ENCODE peak calls at places on chromosomes 13 and 19, in eight cellular contexts. E, B, I, K, J, F, D and S are unnamed samples.

GRCh38 chr13:101149735-101150380 is 266.4 kb downstream of the NALCN start:
- DNase-seq in E (no peak), B (no peak), I (no peak), K (peak), J (no peak), F (no peak), D (no peak), S (no peak)

GRCh38 chr19:32691291-32691951 is at the start of gene NUDT19:
- DNase-seq in E (peak), B (peak), I (peak), K (peak), J (peak), F (peak), D (peak), S (peak)

GRCh38 chr13:73874460-73874859 is 259.7 kb downstream of the KLF12 start:
- DNase-seq in E (no peak), B (no peak), I (no peak), K (no peak), J (no peak), F (no peak), D (no peak), S (no peak)

GRCh38 chr13:32585625-32586021 is 629 bp upstream of the PDS5B start:
- DNase-seq in E (no peak), B (no peak), I (no peak), K (no peak), J (peak), F (no peak), D (no peak), S (no peak)

GRCh38 chr13:73522937-73523336 is 464.1 kb downstream of the KLF5 start:
- DNase-seq in E (no peak), B (no peak), I (no peak), K (peak), J (no peak), F (no peak), D (no peak), S (no peak)

GRCh38 chr19:50567052-50567841 is 988 bp downstream of the LRRC4B start:
- DNase-seq in E (no peak), B (no peak), I (no peak), K (no peak), J (no peak), F (no peak), D (no peak), S (no peak)

GRCh38 chr13:19836472-19836871 is 27.0 kb downstream of the ZMYM5 start:
- DNase-seq in E (no peak), B (no peak), I (no peak), K (no peak), J (no peak), F (no peak), D (no peak), S (no peak)

GRCh38 chr19:8487137-8487851 is 15.1 kb downstream of the PRAM1 start:
- DNase-seq in E (no peak), B (peak), I (no peak), K (no peak), J (no peak), F (no peak), D (peak), S (peak)

GRCh38 chr19:44741841-44742352 is 6.6 kb upstream of the BCL3 start:
- DNase-seq in E (peak), B (no peak), I (peak), K (no peak), J (no peak), F (no peak), D (no peak), S (no peak)

GRCh38 chr19:1862424-1863307 is 713 bp downstream of the KLF16 start:
- DNase-seq in E (no peak), B (peak), I (peak), K (peak), J (peak), F (no peak), D (peak), S (peak)

GRCh38 chr19:5131031-5131865 is 162.3 kb downstream of the KDM4B start:
- DNase-seq in E (no peak), B (no peak), I (no peak), K (peak), J (peak), F (no peak), D (no peak), S (no peak)

GRCh38 chr13:62432295-62432694 is 1016.6 kb upstream of the PCDH20 start:
- DNase-seq in E (no peak), B (no peak), I (no peak), K (no peak), J (no peak), F (no peak), D (no peak), S (no peak)

GRCh38 chr13:109175666-109176065 is 546.3 kb downstream of the MYO16 start:
- DNase-seq in E (no peak), B (no peak), I (no peak), K (no peak), J (no peak), F (no peak), D (no peak), S (no peak)

GRCh38 chr13:89457977-89458376 is 1786.8 kb downstream of the SLITRK5 start:
- DNase-seq in E (no peak), B (no peak), I (peak), K (no peak), J (no peak), F (no peak), D (no peak), S (no peak)

GRCh38 chr13:102127153-102127552 is 274.7 kb downstream of the FGF14 start:
- DNase-seq in E (no peak), B (no peak), I (no peak), K (no peak), J (no peak), F (no peak), D (no peak), S (no peak)

GRCh38 chr19:33298146-33298911 is 4.0 kb downstream of the CEBPA start:
- DNase-seq in E (no peak), B (no peak), I (no peak), K (no peak), J (no peak), F (no peak), D (no peak), S (no peak)

GRCh38 chr13:29441301-29441700 is 154.2 kb downstream of the SLC7A1 start:
- DNase-seq in E (no peak), B (no peak), I (no peak), K (no peak), J (no peak), F (no peak), D (no peak), S (no peak)

GRCh38 chr19:3398114-3398899 is 31.9 kb downstream of the NFIC start:
- DNase-seq in E (peak), B (no peak), I (no peak), K (peak), J (no peak), F (no peak), D (no peak), S (no peak)

GRCh38 chr13:105599477-105600037 is 935.9 kb downstream of the EFNB2 start:
- DNase-seq in E (no peak), B (no peak), I (no peak), K (no peak), J (no peak), F (no peak), D (no peak), S (no peak)

GRCh38 chr19:14086098-14086497 is 515 bp upstream of the C19orf67 start:
- DNase-seq in E (no peak), B (no peak), I (no peak), K (no peak), J (no peak), F (no peak), D (no peak), S (no peak)

GRCh38 chr13:50370303-50370950 is 355.2 kb downstream of the KCNRG start:
- DNase-seq in E (no peak), B (no peak), I (no peak), K (no peak), J (peak), F (no peak), D (no peak), S (no peak)

GRCh38 chr19:46489445-46490272 is 6.0 kb downstream of the PNMA8B start:
- DNase-seq in E (peak), B (no peak), I (no peak), K (peak), J (no peak), F (no peak), D (no peak), S (no peak)

GRCh38 chr13:36282818-36283432 is 14.7 kb downstream of the CCDC169 start:
- DNase-seq in E (no peak), B (no peak), I (peak), K (no peak), J (no peak), F (no peak), D (no peak), S (no peak)

GRCh38 chr13:35479691-35480090 is 3.2 kb upstream of the MAB21L1 start:
- DNase-seq in E (no peak), B (no peak), I (no peak), K (no peak), J (no peak), F (no peak), D (no peak), S (no peak)

GRCh38 chr19:38049105-38049649 is 142.2 kb downstream of the SIPA1L3 start:
- DNase-seq in E (no peak), B (no peak), I (no peak), K (no peak), J (peak), F (no peak), D (peak), S (peak)

GRCh38 chr13:98598043-98598442 is 21.1 kb upstream of the STK24 start:
- DNase-seq in E (no peak), B (no peak), I (no peak), K (no peak), J (no peak), F (no peak), D (no peak), S (no peak)